ENCODE peak calls at places on chromosome 15, in eight cellular contexts. Z, Y, Q, V, B, O, L and F are unnamed samples. For H3K27me3, the result is how much of the 10 kb centered on the place peaks cover.

GRCh38 chr15:58369261-58369699 is 62.5 kb upstream of the LIPC start:
- DNase-seq in V (no peak), Z (no peak), Q (peak), O (no peak), L (no peak), Y (no peak), B (peak), F (no peak)

GRCh38 chr15:40795019-40795418 is 11.9 kb upstream of the ZFYVE19 start:
- DNase-seq in Y (no peak), B (no peak), Z (no peak), Q (no peak), V (no peak), L (no peak), O (no peak), F (no peak)

GRCh38 chr15:67010898-67011619 is 54.3 kb upstream of the SMAD3 start:
- DNase-seq in O (no peak), Y (no peak), B (peak), V (no peak), Q (peak), Z (no peak), L (no peak), F (peak)

GRCh38 chr15:77002954-77003912 is 8.3 kb downstream of the PSTPIP1 start:
- DNase-seq in Q (no peak), O (no peak), B (no peak), Y (no peak), V (peak), Z (peak), L (no peak), F (no peak)

GRCh38 chr15:78340243-78341056 is at the start of gene CRABP1:
- DNase-seq in Y (no peak), V (no peak), Z (no peak), B (no peak), O (no peak), Q (no peak), L (peak), F (peak)

GRCh38 chr15:81516461-81516860 is 142.4 kb upstream of the TMC3 start:
- DNase-seq in Y (no peak), L (no peak), B (no peak), Z (no peak), O (no peak), V (no peak), Q (peak), F (no peak)

GRCh38 chr15:22930782-22931484 is 49.2 kb downstream of the CYFIP1 start:
- DNase-seq in Z (peak), V (no peak), Y (no peak), O (no peak), Q (no peak), L (no peak), B (no peak), F (no peak)

GRCh38 chr15:49270541-49271421 is 100.7 kb downstream of the GALK2 start:
- DNase-seq in B (no peak), Q (peak), Y (no peak), L (no peak), O (peak), V (no peak), Z (peak), F (no peak)

GRCh38 chr15:71048913-71049675 is 66.2 kb upstream of the THSD4 start:
- DNase-seq in V (no peak), Z (no peak), L (no peak), O (no peak), Q (peak), Y (no peak), B (no peak), F (no peak)

GRCh38 chr15:31328425-31328998 is 1.9 kb downstream of the KLF13 start:
- DNase-seq in B (no peak), V (peak), Y (no peak), Z (no peak), Q (no peak), L (peak), O (no peak), F (no peak)

GRCh38 chr15:80677041-80677440 is 18.1 kb upstream of the ABHD17C start:
- DNase-seq in Z (no peak), Q (no peak), Y (no peak), L (no peak), B (no peak), O (no peak), V (no peak), F (no peak)

GRCh38 chr15:63473999-63474809 is 30.2 kb upstream of the USP3 start:
- DNase-seq in V (no peak), Z (no peak), L (no peak), Q (peak), B (no peak), O (no peak), Y (no peak), F (peak)

GRCh38 chr15:58360421-58361090 is 71.2 kb upstream of the LIPC start:
- DNase-seq in Q (peak), Z (no peak), V (no peak), Y (no peak), L (no peak), O (no peak), B (no peak), F (no peak)

GRCh38 chr15:62118446-62118964 is 46.6 kb downstream of the C2CD4B start:
- DNase-seq in Y (no peak), Z (no peak), O (no peak), L (no peak), B (no peak), V (no peak), Q (no peak), F (no peak)

GRCh38 chr15:80183886-80184285 is 31.1 kb downstream of the FAH start:
- DNase-seq in Z (no peak), O (no peak), V (no peak), Q (peak), L (peak), B (no peak), Y (peak), F (no peak)

GRCh38 chr15:57604502-57604901 is 12.8 kb downstream of the MYZAP start:
- DNase-seq in B (no peak), Y (no peak), L (no peak), Z (peak), Q (no peak), O (no peak), V (no peak), F (no peak)

DNA sequence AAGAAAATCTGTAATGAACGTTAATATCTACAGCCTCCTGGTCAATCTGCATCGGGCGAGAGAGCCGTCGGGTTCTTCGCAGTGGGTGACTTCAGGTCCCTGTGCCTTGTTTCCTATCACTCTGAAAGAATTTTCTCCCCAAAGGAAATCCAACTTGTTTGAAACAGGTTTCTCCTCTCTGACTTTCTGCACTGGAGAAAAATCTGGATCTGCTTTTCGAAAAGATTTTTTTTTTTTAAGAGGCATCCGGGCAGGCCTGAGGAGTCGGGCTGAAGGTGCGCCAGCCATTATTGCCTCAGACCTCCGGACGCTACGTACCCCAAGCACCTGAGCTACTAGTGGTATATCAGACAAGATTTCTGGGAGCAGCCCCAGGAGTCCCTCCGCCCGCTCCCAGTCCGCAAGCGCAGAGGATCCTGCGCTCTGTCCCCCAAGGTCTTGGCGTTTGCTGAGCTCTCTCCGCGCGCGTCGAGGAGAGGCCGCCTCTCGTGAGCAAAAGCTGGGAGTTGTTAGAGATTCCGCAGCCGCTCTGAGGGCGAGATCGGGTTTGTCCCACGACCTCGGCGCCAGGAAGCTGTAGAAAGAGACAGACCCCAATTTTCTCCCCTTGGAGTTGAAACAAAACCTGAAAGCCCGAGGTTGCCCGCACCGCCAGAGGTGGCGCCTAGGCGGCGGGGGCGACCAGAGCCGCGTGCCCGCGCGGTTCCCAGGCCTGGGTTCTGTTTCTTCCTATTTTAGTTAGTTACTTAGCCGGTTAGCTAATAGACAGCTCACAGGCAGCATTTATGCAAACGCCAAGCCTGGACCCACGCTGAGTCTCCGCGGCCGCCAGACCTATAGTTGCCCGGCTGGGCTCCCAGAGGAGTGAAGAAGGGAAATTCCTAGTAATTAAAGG is 72.4 kb upstream of the POLG start:
- DNase-seq in V (no peak), Z (no peak), L (no peak), Y (no peak), B (no peak), Q (no peak), O (no peak), F (peak)
- H3K27me3 ChIP-seq in V (half or more), Z (half or more), L (under half), Y (half or more), B (under half), Q (half or more), O (half or more), F (half or more)

GRCh38 chr15:28995193-28995592 is 109.4 kb downstream of the APBA2 start:
- DNase-seq in O (no peak), L (no peak), B (peak), V (no peak), Y (no peak), Z (no peak), Q (no peak), F (no peak)
- H3K27me3 ChIP-seq in O (under half), L (under half), B (under half), V (under half), Y (under half), Z (under half), Q (under half), F (under half)

DNA sequence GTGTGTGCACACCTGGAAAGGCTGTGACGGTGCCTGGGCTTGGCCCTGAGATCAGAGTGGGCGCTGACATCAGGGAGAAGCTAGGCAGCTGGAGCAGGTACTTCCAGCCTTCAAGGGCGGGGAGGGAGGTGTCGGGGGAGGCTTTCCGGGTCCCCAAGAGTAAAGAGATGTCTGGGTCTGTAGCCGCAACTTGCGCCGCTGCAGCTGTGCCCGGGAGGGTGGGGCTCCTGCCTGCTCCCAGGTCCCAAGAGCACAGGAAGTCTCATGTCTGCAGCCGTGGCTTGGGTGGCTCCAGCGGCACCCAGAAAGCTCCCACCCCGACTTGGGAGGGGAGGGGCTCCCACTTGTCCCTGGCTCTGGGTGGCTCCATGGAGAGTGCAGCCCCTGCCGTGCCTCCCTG is 103.2 kb upstream of the BNIP2 start:
- DNase-seq in O (no peak), Q (no peak), B (no peak), Y (no peak), L (peak), Z (no peak), V (no peak), F (peak)
- H3K27me3 ChIP-seq in O (under half), Q (under half), B (under half), Y (under half), L (under half), Z (under half), V (under half), F (under half)

GRCh38 chr15:59437777-59438574 is at the start of gene FAM81A:
- DNase-seq in Y (peak), Z (peak), V (peak), L (peak), B (peak), O (peak), Q (peak), F (peak)

GRCh38 chr15:59438891-59439290 is 905 bp downstream of the FAM81A start:
- DNase-seq in L (no peak), Y (no peak), V (no peak), Z (no peak), B (peak), Q (no peak), O (no peak), F (no peak)

GRCh38 chr15:59437473-59437776 is 561 bp upstream of the FAM81A start:
- DNase-seq in L (no peak), O (no peak), B (peak), Q (no peak), V (no peak), Z (peak), Y (no peak), F (no peak)

GRCh38 chr15:59436774-59437472 is 1.1 kb upstream of the FAM81A start:
- DNase-seq in Y (no peak), Q (no peak), Z (peak), O (no peak), V (no peak), B (peak), L (peak), F (no peak)

GRCh38 chr15:59439571-59439970 is 1.6 kb downstream of the FAM81A start:
- DNase-seq in Q (no peak), Y (no peak), L (no peak), O (no peak), B (peak), Z (no peak), V (no peak), F (no peak)
- H3K27me3 ChIP-seq in Q (under half), Y (under half), L (under half), O (under half), B (under half), Z (under half), V (under half), F (under half)

DNA sequence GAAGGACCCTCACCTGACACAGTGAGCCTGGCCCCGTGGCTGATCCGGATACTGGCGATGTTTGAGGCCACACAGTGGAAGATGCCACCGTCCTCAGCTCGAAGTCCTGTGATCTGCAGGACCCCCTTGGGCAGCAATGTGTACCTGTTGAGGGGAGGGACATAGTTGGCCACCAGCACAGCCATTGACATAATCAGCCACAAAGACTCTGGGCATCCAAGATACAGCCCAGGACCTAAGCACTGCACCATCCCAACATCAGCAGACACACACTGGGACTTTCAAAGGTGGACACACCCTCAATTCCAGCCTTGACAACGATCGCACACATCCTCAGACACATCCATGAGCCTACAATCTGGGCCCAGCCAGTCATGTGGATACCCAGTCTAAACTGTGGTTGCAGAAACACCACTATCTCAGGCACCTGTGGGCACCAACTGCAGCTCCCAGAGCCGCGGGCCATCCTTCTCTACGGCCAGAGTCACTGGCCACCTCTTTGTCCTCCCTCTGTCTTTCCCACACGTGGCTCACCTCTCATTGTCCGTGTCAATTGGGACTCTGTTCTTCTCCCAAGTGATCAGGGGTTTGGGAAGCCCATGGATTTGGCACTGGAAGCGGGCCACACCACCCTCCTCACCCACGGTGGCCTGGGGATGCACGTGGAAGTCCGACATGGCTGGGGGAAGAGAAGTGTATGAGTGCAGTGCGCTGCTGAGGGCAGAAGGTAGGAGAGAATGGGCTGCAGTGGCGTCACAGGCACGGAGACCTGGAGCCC is 31.0 kb downstream of the RNU5B-1 start:
- DNase-seq in Y (no peak), L (peak), B (no peak), Q (no peak), V (no peak), O (no peak), Z (no peak), F (no peak)
- H3K27me3 ChIP-seq in Y (half or more), L (under half), B (under half), Q (under half), V (under half), O (under half), Z (under half), F (under half)

DNA sequence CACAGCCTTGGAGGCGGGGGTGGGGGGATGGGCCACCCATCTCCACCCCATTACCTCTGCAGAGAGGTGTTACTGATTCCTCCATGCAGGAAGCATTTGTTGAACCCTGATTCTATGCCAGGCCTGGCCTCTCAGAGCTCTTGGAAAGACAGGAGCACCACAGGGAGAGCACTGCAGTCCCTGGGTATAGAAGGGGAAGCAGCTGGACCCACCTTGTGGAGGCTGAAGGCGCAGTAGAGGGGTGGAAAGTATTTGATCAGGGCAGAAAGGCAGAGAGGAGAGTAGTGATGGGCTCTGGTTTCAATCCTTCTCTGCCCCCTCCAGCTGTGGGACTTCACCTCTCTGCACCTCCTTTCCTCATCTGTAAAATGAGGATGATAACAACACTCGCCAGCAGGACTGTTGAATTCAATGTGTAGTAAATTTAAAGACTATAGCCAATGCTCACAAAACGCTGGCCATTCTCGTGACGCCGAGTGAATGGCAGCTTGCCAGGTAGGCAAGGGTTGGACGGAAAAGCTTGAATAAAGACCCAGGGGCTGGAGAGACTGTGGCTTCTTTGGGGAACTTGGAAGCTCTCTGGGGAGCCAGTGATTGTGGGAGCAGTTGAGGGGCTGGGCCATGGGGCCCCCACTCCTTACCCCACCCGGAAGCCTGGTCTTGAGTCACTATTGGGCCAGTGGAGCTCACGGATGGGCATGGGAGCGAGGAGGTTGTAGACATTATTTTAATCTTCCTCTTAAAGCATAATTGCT is 8.0 kb upstream of the CCDC33 start:
- DNase-seq in Z (no peak), Q (peak), L (no peak), O (no peak), V (no peak), Y (no peak), B (no peak), F (no peak)
- H3K27me3 ChIP-seq in Z (under half), Q (under half), L (under half), O (under half), V (under half), Y (half or more), B (under half), F (under half)